ENCODE peak calls at places on chromosome 20, in six cellular contexts. R is GM23338; A is CD8-positive, alpha-beta T cell; Z is tibial nerve; K is cardiac muscle cell; F is upper lobe of right lung. C is an unnamed sample.

GRCh38 chr20:43680976-43681375 is 14.1 kb downstream of the MYBL2 start:
- DNase-seq in K (no peak), R (no peak), A (no peak), F (no peak), Z (no peak), C (no peak)

GRCh38 chr20:31751126-31751525 is 12.0 kb downstream of the TPX2 start:
- DNase-seq in A (no peak), R (no peak), F (no peak), Z (no peak), K (no peak), C (no peak)

GRCh38 chr20:21189761-21190523 is 64.1 kb downstream of the KIZ start:
- DNase-seq in A (no peak), R (peak; percentile 97), F (no peak), K (no peak), Z (no peak), C (no peak)

GRCh38 chr20:58555078-58555765 is 40.0 kb upstream of the APCDD1L start:
- DNase-seq in R (no peak), Z (no peak), F (no peak), A (no peak), K (no peak), C (no peak)

GRCh38 chr20:36924167-36925045 is 27.1 kb downstream of the SAMHD1 start:
- DNase-seq in F (peak; percentile 9), K (no peak), A (no peak), Z (no peak), R (no peak), C (no peak)

GRCh38 chr20:25484224-25484846 is 76.9 kb downstream of the GINS1 start:
- DNase-seq in K (no peak), F (no peak), R (peak; percentile 33), Z (no peak), A (no peak), C (no peak)

GRCh38 chr20:46779831-46780230 is 70.4 kb downstream of the SLC2A10 start:
- DNase-seq in R (no peak), A (no peak), F (no peak), Z (no peak), K (no peak), C (no peak)

GRCh38 chr20:48668451-48668946 is 159.3 kb downstream of the PREX1 start:
- DNase-seq in Z (no peak), K (no peak), F (no peak), R (no peak), A (no peak), C (no peak)

GRCh38 chr20:47355489-47356219 is 845 bp downstream of the ZMYND8 start:
- DNase-seq in F (no peak), K (no peak), R (no peak), Z (no peak), A (peak; percentile 57), C (peak; percentile 39)

GRCh38 chr20:51565298-51565697 is 22.8 kb upstream of the NFATC2 start:
- DNase-seq in Z (no peak), K (no peak), F (no peak), R (no peak), A (no peak), C (no peak)
- H3K4me1 ChIP-seq in Z (peaks cover 57% of the 10 kb centered on the region), K (peaks cover 26% of the 10 kb centered on the region), F (peaks cover 30% of the 10 kb centered on the region), R (peaks cover 14% of the 10 kb centered on the region), A (peaks cover 25% of the 10 kb centered on the region), C (peaks cover 22% of the 10 kb centered on the region)

GRCh38 chr20:41769650-41770049 is 151.5 kb upstream of the CHD6 start:
- DNase-seq in A (no peak), Z (no peak), R (peak; percentile 74), F (no peak), K (no peak), C (peak; percentile 56)
- H3K27me3 ChIP-seq in A (no peaks in the 10 kb centered on the region), Z (no peaks in the 10 kb centered on the region), R (no peaks in the 10 kb centered on the region), F (peaks cover 3% of the 10 kb centered on the region), K (no peaks in the 10 kb centered on the region), C (no peaks in the 10 kb centered on the region)

DNA sequence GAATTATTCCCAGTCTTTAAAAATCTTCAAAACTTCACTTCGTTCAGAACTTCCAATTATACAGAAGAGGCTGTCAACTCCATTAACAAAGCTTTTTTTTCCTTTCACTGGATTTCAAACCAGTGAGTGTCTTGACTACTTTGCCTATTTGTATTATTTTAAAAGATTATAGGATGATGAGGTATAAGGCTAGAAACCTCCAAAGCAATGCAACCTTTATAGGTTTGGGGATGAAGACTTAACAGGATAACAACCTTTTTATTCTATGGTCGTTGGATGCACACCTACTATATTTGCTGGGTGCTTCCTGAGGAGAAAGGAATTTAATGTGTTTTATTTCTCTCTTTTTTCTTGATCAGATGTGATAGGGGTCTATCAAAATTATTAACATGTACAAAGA is 1.9 kb upstream of the OVOL2 start:
- DNase-seq in K (no peak), R (no peak), A (no peak), Z (no peak), F (no peak), C (no peak)
- H3K4me3 ChIP-seq in K (peak overlapping the region; percentile 28), R (peak overlapping the region; percentile 92), A (no peak overlapping the region), Z (no peak overlapping the region), F (no peak overlapping the region), C (peak overlapping the region; percentile 83)

GRCh38 chr20:17560344-17561074 is 9.4 kb upstream of the DSTN start:
- DNase-seq in K (no peak), F (no peak), Z (no peak), R (no peak), A (no peak), C (no peak)

GRCh38 chr20:17566345-17566744 is 3.5 kb upstream of the DSTN start:
- DNase-seq in K (no peak), F (no peak), A (no peak), Z (no peak), R (no peak), C (no peak)

GRCh38 chr20:17565164-17565845 is 4.6 kb upstream of the DSTN start:
- DNase-seq in A (no peak), Z (no peak), R (no peak), K (no peak), F (no peak), C (no peak)

GRCh38 chr20:17559338-17559737 is 10.5 kb upstream of the DSTN start:
- DNase-seq in A (no peak), F (no peak), Z (no peak), R (no peak), K (no peak), C (no peak)

DNA sequence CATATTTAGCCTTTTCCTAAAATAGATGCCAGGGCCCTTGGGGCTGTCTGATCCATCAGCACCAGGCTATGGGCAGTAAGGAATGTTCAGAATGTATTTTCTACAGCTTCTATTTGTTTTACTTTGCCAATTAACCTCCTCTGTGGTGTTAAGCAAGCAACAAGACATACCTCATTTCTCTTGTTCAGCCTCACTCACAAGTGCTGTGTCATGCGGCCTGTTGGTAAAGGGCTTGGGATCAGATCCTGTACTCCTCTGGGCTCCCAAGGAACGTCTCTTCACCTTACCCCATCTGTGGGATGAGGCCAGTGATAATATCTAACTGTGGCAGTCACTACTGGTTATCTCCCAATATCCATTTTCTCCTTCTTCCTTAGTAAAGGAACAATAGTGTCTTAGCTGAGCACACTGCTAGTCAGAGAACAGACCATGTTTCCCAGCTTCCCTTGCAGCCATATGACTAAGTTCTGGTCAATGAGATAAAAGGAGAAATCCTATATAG is 7.0 kb upstream of the DSTN start:
- DNase-seq in Z (no peak), R (no peak), A (no peak), F (no peak), K (peak; percentile 17), C (no peak)
- H3K4me1 ChIP-seq in Z (peaks cover 16% of the 10 kb centered on the region), R (peaks cover 20% of the 10 kb centered on the region), A (no peaks in the 10 kb centered on the region), F (peaks cover 20% of the 10 kb centered on the region), K (peaks cover 8% of the 10 kb centered on the region), C (peaks cover 15% of the 10 kb centered on the region)

C was measured in Caco-2.